ENCODE peak calls at places on chromosomes 12 and 14, in six cellular contexts. P, L, Y, B, A and M are unnamed samples. For H3K36me3 and H3K27me3, the result is how much of the 10 kb centered on the place peaks cover.

GRCh38 chr12:13603951-13604350 is 377.5 kb downstream of the GRIN2B start:
- DNase-seq in P (no peak), L (no peak), Y (no peak), B (no peak), A (no peak), M (no peak)

GRCh38 chr12:119940881-119941280 is 48.2 kb upstream of the BICDL1 start:
- DNase-seq in P (no peak), L (no peak), Y (no peak), B (peak), A (peak), M (no peak)

GRCh38 chr14:104265918-104266642 is 127.7 kb downstream of the KIF26A start:
- DNase-seq in P (no peak), L (no peak), Y (no peak), B (no peak), A (no peak), M (no peak)

GRCh38 chr14:26687438-26687837 is 89.6 kb upstream of the NOVA1 start:
- DNase-seq in P (no peak), L (no peak), Y (no peak), B (no peak), A (no peak), M (no peak)

GRCh38 chr12:42729532-42729895 is 140.0 kb upstream of the PRICKLE1 start:
- DNase-seq in P (no peak), L (no peak), Y (no peak), B (peak), A (no peak), M (no peak)

GRCh38 chr12:75859868-75860267 is 171.7 kb downstream of the PHLDA1 start:
- DNase-seq in P (no peak), L (no peak), Y (no peak), B (no peak), A (peak), M (no peak)

GRCh38 chr12:44703311-44703910 is 172.7 kb downstream of the NELL2 start:
- DNase-seq in P (no peak), L (no peak), Y (no peak), B (no peak), A (no peak), M (no peak)

GRCh38 chr12:517538-517937 is 57.8 kb downstream of the B4GALNT3 start:
- DNase-seq in P (no peak), L (no peak), Y (no peak), B (no peak), A (no peak), M (no peak)

GRCh38 chr12:70643927-70644326 is 6.7 kb upstream of the PTPRB start:
- DNase-seq in P (no peak), L (no peak), Y (no peak), B (peak), A (no peak), M (no peak)

GRCh38 chr12:98754095-98754494 is 109.0 kb downstream of the APAF1 start:
- DNase-seq in P (no peak), L (no peak), Y (no peak), B (peak), A (no peak), M (peak)

GRCh38 chr14:89613260-89614008 is 196.4 kb upstream of the FOXN3 start:
- DNase-seq in P (no peak), L (no peak), Y (no peak), B (no peak), A (no peak), M (no peak)

GRCh38 chr12:124028560-124028935 is 55.5 kb downstream of the ZNF664 start:
- DNase-seq in P (no peak), L (no peak), Y (no peak), B (no peak), A (no peak), M (no peak)

GRCh38 chr12:117660896-117661295 is 299.5 kb upstream of the NOS1 start:
- DNase-seq in P (no peak), L (no peak), Y (no peak), B (no peak), A (no peak), M (no peak)

GRCh38 chr14:100375273-100375962 is 52.3 kb downstream of the SLC25A47 start:
- DNase-seq in P (no peak), L (no peak), Y (peak), B (peak), A (peak), M (peak)

GRCh38 chr14:100374891-100375272 is 51.7 kb downstream of the SLC25A47 start:
- DNase-seq in P (no peak), L (no peak), Y (no peak), B (no peak), A (no peak), M (no peak)

GRCh38 chr14:100374270-100374669 is 51.1 kb downstream of the SLC25A47 start:
- DNase-seq in P (no peak), L (no peak), Y (no peak), B (no peak), A (no peak), M (no peak)

GRCh38 chr14:100375963-100376735 is 53.0 kb downstream of the SLC25A47 start:
- DNase-seq in P (no peak), L (peak), Y (peak), B (peak), A (peak), M (peak)

GRCh38 chr14:100376751-100377171 is 53.6 kb downstream of the SLC25A47 start:
- DNase-seq in P (no peak), L (peak), Y (no peak), B (peak), A (peak), M (no peak)
- TF ChIP-seq CTCF in P (no peak), L (peak), Y (no peak), B (no peak), A (peak), M (peak)

GRCh38 chr12:3281588-3282150 is 204.5 kb downstream of the TSPAN9 start:
- DNase-seq in P (no peak), L (no peak), Y (no peak), B (no peak), A (no peak), M (no peak)
- H3K36me3 ChIP-seq in P (under half), L (under half), Y (half or more), B (under half), A (under half), M (under half)

DNA sequence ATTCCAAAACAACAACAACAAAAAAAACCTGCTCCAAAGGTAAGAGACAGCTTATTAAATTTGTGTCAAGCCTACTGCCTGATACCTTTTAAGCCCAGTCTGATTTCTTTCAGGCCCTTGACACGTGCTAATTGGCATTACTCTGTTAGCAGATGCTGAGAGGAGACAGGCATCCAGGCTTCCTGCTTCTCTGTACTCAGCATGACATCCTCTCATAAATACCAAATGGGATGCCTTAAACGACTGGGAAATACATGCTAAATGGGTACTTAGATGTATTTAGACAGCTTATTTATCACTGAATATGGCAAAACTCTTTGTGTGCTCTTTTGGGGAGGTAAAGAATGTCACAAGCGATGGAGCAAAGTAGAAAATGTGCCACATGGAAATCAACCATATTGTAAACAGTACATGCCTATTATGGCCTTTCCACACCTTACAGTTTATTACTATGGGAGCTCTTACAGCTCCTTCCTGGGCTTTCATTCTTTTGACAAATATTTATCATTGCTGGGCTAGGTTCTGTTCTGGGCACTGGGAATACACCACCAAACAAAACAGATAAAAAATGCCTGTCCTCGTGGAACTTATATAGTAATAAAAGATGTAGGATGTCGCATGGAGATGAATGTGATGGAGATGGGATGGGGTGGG is 11.5 kb upstream of the PCED1B start:
- DNase-seq in P (no peak), L (peak), Y (no peak), B (no peak), A (no peak), M (no peak)
- H3K27me3 ChIP-seq in P (under half), L (under half), Y (under half), B (under half), A (under half), M (under half)

GRCh38 chr12:116443706-116444589 is 115.2 kb upstream of the MAP1LC3B2 start:
- DNase-seq in P (no peak), L (no peak), Y (no peak), B (no peak), A (no peak), M (no peak)
- TF ChIP-seq CTCF in P (no peak), L (no peak), Y (no peak), B (no peak), A (no peak), M (no peak)

DNA sequence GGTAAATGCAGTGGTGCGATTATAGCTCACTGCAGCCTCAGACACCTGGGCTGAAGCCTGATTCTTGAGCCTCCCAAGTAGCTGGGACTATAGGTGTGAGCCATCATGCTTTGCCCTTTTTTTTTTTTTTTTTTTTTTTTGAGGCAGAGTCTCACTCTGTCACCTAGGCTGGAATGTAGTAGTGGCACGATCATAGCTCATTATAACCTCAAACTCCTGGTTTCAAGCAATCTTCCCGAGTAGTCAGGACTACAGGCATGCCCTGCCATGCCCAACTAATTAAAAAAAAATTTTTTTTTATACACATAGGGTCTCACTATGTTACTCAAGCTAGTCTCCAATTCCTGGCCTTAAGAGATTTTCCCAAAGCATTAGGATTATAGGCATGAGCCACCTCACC is 6.9 kb downstream of the ATP2A2 start:
- DNase-seq in P (no peak), L (no peak), Y (no peak), B (no peak), A (no peak), M (no peak)
- H3K36me3 ChIP-seq in P (under half), L (under half), Y (under half), B (half or more), A (under half), M (under half)

GRCh38 chr12:48017921-48018617 is 13.8 kb upstream of the COL2A1 start:
- DNase-seq in P (no peak), L (no peak), Y (no peak), B (no peak), A (no peak), M (no peak)
- H3K27me3 ChIP-seq in P (under half), L (half or more), Y (under half), B (half or more), A (under half), M (under half)

GRCh38 chr12:24015771-24016170 is 66.3 kb upstream of the SOX5 start:
- DNase-seq in P (no peak), L (peak), Y (no peak), B (no peak), A (no peak), M (no peak)

GRCh38 chr12:24011927-24012326 is 62.5 kb upstream of the SOX5 start:
- DNase-seq in P (no peak), L (no peak), Y (no peak), B (no peak), A (no peak), M (no peak)

GRCh38 chr12:24014240-24014639 is 64.8 kb upstream of the SOX5 start:
- DNase-seq in P (no peak), L (peak), Y (no peak), B (no peak), A (no peak), M (no peak)

GRCh38 chr12:24014853-24015590 is 65.6 kb upstream of the SOX5 start:
- DNase-seq in P (no peak), L (peak), Y (no peak), B (no peak), A (no peak), M (no peak)

DNA sequence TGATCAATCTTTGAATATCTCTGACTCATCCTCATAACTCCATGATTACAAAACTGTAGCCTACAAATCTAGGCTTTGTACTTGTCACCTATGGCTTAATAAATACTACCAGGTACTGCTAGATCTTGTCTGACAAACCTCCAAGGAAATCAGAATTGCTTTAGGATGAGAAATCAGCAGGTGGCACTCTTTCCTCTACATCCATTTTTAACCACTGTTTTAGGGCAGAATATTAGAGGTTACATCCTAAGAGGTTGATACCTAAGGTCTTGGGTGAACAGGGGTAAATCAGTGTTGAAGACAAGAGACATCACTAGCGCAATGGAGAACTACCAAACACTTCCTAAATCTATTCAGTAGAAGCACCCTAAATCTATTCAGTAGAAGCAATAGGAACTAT is 63.1 kb upstream of the SOX5 start:
- DNase-seq in P (no peak), L (no peak), Y (no peak), B (no peak), A (peak), M (no peak)
- TF ChIP-seq CTCF in P (no peak), L (peak), Y (no peak), B (no peak), A (peak), M (no peak)